ENCODE peak calls at places on chromosomes 3 and 15, in nine cellular contexts. B, G, U, W, O, E, C, V and F are unnamed samples.

GRCh38 chr3:86785381-86785780 is 205.6 kb downstream of the VGLL3 start:
- DNase-seq in B (no peak), G (no peak), U (peak), W (peak), O (no peak), E (no peak), C (no peak), V (no peak), F (peak)

GRCh38 chr15:74955017-74955416 is 1.6 kb downstream of the RPP25 start:
- DNase-seq in B (no peak), G (no peak), U (peak), W (no peak), O (no peak), E (no peak), C (no peak), V (no peak), F (no peak)

GRCh38 chr3:169501777-169502320 is 161.7 kb downstream of the MECOM start:
- DNase-seq in B (no peak), G (no peak), U (no peak), W (no peak), O (no peak), E (no peak), C (peak), V (no peak), F (no peak)

GRCh38 chr3:45952456-45952855 is 9.2 kb downstream of the CXCR6 start:
- DNase-seq in B (no peak), G (no peak), U (no peak), W (peak), O (no peak), E (no peak), C (no peak), V (no peak), F (no peak)

GRCh38 chr15:84807228-84807627 is 9.9 kb upstream of the ALPK3 start:
- DNase-seq in B (no peak), G (no peak), U (no peak), W (no peak), O (no peak), E (no peak), C (no peak), V (no peak), F (no peak)

GRCh38 chr3:27345493-27345892 is 23.7 kb downstream of the NEK10 start:
- DNase-seq in B (no peak), G (no peak), U (no peak), W (no peak), O (no peak), E (no peak), C (no peak), V (no peak), F (no peak)

GRCh38 chr3:12990781-12991480 is 82.3 kb downstream of the IQSEC1 start:
- DNase-seq in B (no peak), G (peak), U (peak), W (peak), O (peak), E (no peak), C (no peak), V (no peak), F (peak)

GRCh38 chr15:63381301-63382192 is at the start of gene CA12:
- DNase-seq in B (no peak), G (peak), U (peak), W (peak), O (peak), E (peak), C (peak), V (peak), F (peak)

GRCh38 chr3:56005196-56005805 is 463.0 kb downstream of the ERC2 start:
- DNase-seq in B (peak), G (no peak), U (no peak), W (no peak), O (peak), E (peak), C (no peak), V (no peak), F (peak)

GRCh38 chr3:66722675-66723074 is 221.9 kb upstream of the LRIG1 start:
- DNase-seq in B (no peak), G (peak), U (no peak), W (peak), O (no peak), E (no peak), C (peak), V (no peak), F (peak)

GRCh38 chr15:52448010-52448890 is 80.4 kb downstream of the MYO5A start:
- DNase-seq in B (no peak), G (no peak), U (no peak), W (no peak), O (no peak), E (no peak), C (no peak), V (no peak), F (no peak)

GRCh38 chr15:36601497-36601932 is 22.1 kb downstream of the CDIN1 start:
- DNase-seq in B (no peak), G (no peak), U (peak), W (peak), O (no peak), E (no peak), C (no peak), V (no peak), F (peak)

GRCh38 chr15:97902140-97902780 is 58.2 kb upstream of the ARRDC4 start:
- DNase-seq in B (peak), G (peak), U (no peak), W (peak), O (peak), E (no peak), C (no peak), V (no peak), F (no peak)

GRCh38 chr3:157360044-157360443 is 76.6 kb upstream of the PTX3 start:
- DNase-seq in B (no peak), G (no peak), U (no peak), W (peak), O (peak), E (no peak), C (peak), V (no peak), F (peak)

GRCh38 chr15:59825926-59826325 is 136.8 kb upstream of the BNIP2 start:
- DNase-seq in B (no peak), G (no peak), U (no peak), W (no peak), O (peak), E (no peak), C (no peak), V (no peak), F (no peak)

GRCh38 chr3:318903-319302 is 122.3 kb downstream of the CHL1 start:
- DNase-seq in B (no peak), G (no peak), U (no peak), W (no peak), O (no peak), E (no peak), C (no peak), V (no peak), F (no peak)

GRCh38 chr3:71754610-71755253 is 1.1 kb downstream of the GPR27 start:
- DNase-seq in B (no peak), G (peak), U (no peak), W (no peak), O (no peak), E (peak), C (no peak), V (peak), F (no peak)

GRCh38 chr15:23566070-23567050 is 886 bp downstream of the MKRN3 start:
- DNase-seq in B (no peak), G (no peak), U (no peak), W (no peak), O (no peak), E (no peak), C (peak), V (no peak), F (peak)

GRCh38 chr3:19948192-19948591 is 1.3 kb downstream of the RAB5A start:
- DNase-seq in B (no peak), G (no peak), U (no peak), W (no peak), O (no peak), E (no peak), C (no peak), V (no peak), F (no peak)

GRCh38 chr3:23999012-23999641 is 54.0 kb downstream of the NR1D2 start:
- DNase-seq in B (peak), G (peak), U (peak), W (peak), O (peak), E (peak), C (peak), V (peak), F (peak)

GRCh38 chr3:6717026-6717943 is 143.6 kb upstream of the GRM7 start:
- DNase-seq in B (peak), G (no peak), U (no peak), W (no peak), O (no peak), E (no peak), C (no peak), V (no peak), F (no peak)

GRCh38 chr3:83622526-83622925 is 1336.3 kb upstream of the CADM2 start:
- DNase-seq in B (no peak), G (no peak), U (no peak), W (no peak), O (no peak), E (no peak), C (no peak), V (no peak), F (no peak)

GRCh38 chr3:195117978-195118581 is 152.9 kb downstream of the XXYLT1 start:
- DNase-seq in B (no peak), G (peak), U (peak), W (no peak), O (peak), E (peak), C (peak), V (no peak), F (peak)

GRCh38 chr15:32873292-32874114 is 155.7 kb downstream of the GREM1 start:
- DNase-seq in B (no peak), G (peak), U (peak), W (peak), O (no peak), E (no peak), C (no peak), V (no peak), F (peak)

GRCh38 chr3:125310623-125311076 is 64.5 kb downstream of the ZNF148 start:
- DNase-seq in B (peak), G (peak), U (no peak), W (no peak), O (no peak), E (no peak), C (no peak), V (no peak), F (no peak)

GRCh38 chr3:152581941-152582340 is 253.0 kb upstream of the P2RY1 start:
- DNase-seq in B (no peak), G (no peak), U (no peak), W (no peak), O (no peak), E (no peak), C (peak), V (no peak), F (no peak)

GRCh38 chr15:66789029-66790025 is 87.3 kb downstream of the SMAD6 start:
- DNase-seq in B (no peak), G (peak), U (peak), W (peak), O (no peak), E (peak), C (peak), V (peak), F (peak)

GRCh38 chr3:64454179-64454578 is 228.9 kb upstream of the PRICKLE2 start:
- DNase-seq in B (no peak), G (peak), U (peak), W (peak), O (no peak), E (no peak), C (no peak), V (no peak), F (peak)

GRCh38 chr15:67550522-67550921 is 8.0 kb downstream of the MAP2K5 start:
- DNase-seq in B (no peak), G (peak), U (no peak), W (peak), O (no peak), E (no peak), C (no peak), V (no peak), F (peak)

GRCh38 chr3:185582236-185582635 is 3.9 kb upstream of the SENP2 start:
- DNase-seq in B (no peak), G (peak), U (no peak), W (no peak), O (no peak), E (peak), C (no peak), V (peak), F (no peak)

GRCh38 chr3:27340524-27340923 is 28.7 kb downstream of the NEK10 start:
- DNase-seq in B (peak), G (no peak), U (no peak), W (no peak), O (no peak), E (no peak), C (no peak), V (no peak), F (no peak)

GRCh38 chr3:23767546-23767945 is 38.2 kb upstream of the UBE2E1 start:
- DNase-seq in B (no peak), G (no peak), U (no peak), W (no peak), O (no peak), E (no peak), C (no peak), V (no peak), F (no peak)

GRCh38 chr3:45473841-45474240 is 85.5 kb downstream of the LARS2 start:
- DNase-seq in B (no peak), G (no peak), U (no peak), W (peak), O (no peak), E (no peak), C (no peak), V (no peak), F (peak)

DNA sequence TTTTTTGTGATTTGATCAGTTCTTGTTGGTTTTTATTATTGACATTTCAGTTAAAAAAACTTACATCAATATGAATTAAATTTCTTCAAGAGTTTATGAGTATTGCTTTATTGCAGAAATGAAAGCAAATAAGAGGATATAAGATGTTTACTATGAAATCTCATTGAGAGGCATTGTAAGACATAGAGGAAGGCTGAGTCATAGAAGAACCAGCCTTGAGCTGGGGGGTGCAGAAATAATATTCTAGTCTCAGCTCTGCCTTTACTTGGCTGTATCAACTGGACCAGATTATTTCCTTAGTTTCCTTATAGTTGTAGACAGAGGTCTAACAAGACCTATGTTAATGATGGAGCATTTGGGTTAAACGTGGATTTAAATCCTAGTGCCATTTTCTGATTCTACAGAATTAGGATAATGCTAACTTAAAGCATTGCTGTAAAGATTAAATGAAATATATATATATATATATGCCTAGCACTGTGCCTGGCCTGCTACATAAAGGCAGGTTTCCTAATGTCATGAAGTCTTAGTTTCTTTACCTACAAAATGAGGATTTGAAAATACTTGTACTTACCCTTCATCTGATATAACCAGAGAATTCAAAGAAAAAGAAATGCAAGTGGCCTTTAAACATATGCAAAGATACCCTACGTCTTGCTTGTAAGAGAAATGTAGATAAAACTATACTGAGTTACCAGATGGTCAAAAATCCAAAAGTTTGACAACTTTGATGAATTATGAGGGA is 7.3 kb downstream of the FAM98B start:
- DNase-seq in B (no peak), G (no peak), U (no peak), W (peak), O (no peak), E (no peak), C (peak), V (no peak), F (peak)
- H3K4me2 ChIP-seq in B (no peak), G (no peak), U (no peak), W (peak), O (no peak), E (no peak), C (peak), V (no peak), F (peak)

GRCh38 chr15:53527996-53528395 is 231.5 kb downstream of the WDR72 start:
- DNase-seq in B (no peak), G (peak), U (no peak), W (no peak), O (no peak), E (no peak), C (no peak), V (no peak), F (no peak)

GRCh38 chr15:53520867-53521525 is 238.5 kb downstream of the WDR72 start:
- DNase-seq in B (no peak), G (peak), U (no peak), W (no peak), O (peak), E (no peak), C (no peak), V (no peak), F (no peak)

GRCh38 chr15:53525894-53526293 is 233.6 kb downstream of the WDR72 start:
- DNase-seq in B (no peak), G (no peak), U (no peak), W (no peak), O (peak), E (no peak), C (no peak), V (no peak), F (no peak)

DNA sequence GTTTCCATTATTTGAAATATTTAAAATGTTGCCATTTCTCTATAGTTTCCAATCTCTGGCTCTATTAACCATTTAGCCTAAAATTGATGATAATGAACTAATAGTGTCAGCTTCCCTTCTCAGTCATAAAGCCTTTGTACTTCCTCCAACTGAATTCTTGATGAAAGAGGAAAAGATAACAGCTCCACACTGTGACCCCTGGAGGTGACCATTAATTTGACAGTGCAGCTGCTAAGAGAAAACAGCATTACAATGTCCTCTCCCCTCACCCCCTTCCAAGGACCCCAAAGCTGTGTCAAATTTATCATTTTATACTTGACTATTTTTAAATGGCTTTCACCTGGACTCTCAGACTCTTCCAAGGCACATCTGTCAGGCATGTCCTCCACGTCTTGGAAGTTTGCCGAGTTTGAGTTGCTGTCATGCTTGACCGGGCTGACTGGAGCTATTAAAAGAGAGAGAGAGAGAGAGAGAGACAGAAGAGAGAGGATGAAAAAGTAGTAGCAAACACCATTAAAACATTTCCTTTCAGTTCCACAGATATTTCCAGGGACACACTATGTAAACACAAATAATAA is 236.5 kb downstream of the WDR72 start:
- DNase-seq in B (no peak), G (peak), U (no peak), W (no peak), O (peak), E (no peak), C (no peak), V (no peak), F (no peak)
- H3K4me2 ChIP-seq in B (no peak), G (no peak), U (no peak), W (no peak), O (no peak), E (no peak), C (no peak), V (no peak), F (no peak)

GRCh38 chr15:58597943-58598828 is 151.3 kb downstream of the ADAM10 start:
- DNase-seq in B (no peak), G (peak), U (no peak), W (no peak), O (no peak), E (peak), C (no peak), V (peak), F (no peak)

GRCh38 chr15:58593870-58594269 is 155.6 kb downstream of the ADAM10 start:
- DNase-seq in B (peak), G (no peak), U (no peak), W (no peak), O (no peak), E (no peak), C (no peak), V (no peak), F (no peak)

GRCh38 chr15:58598829-58599210 is 150.7 kb downstream of the ADAM10 start:
- DNase-seq in B (no peak), G (no peak), U (no peak), W (no peak), O (no peak), E (no peak), C (no peak), V (no peak), F (no peak)

GRCh38 chr15:58595516-58596238 is 153.8 kb downstream of the ADAM10 start:
- DNase-seq in B (no peak), G (no peak), U (no peak), W (no peak), O (no peak), E (no peak), C (no peak), V (no peak), F (no peak)

DNA sequence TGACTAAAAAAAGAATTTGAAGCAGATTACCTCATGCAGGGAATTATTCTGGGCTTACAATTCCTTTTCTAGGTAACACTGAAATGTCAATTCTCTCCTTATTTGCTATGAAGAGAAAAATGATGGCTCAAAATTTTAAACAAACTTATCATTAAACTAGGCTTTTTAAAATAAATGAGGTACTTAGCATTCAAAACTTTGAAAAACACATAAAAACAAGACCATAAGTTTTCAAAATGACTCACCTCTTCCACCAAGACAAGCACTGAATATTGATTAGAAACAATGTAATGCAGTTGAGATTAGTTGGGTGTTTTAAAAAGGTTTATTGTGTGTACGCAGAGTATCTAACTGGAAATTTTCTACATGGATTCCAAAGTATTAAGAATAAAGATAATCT is 154.6 kb downstream of the ADAM10 start:
- DNase-seq in B (no peak), G (no peak), U (no peak), W (no peak), O (no peak), E (no peak), C (no peak), V (no peak), F (no peak)
- H3K4me2 ChIP-seq in B (no peak), G (no peak), U (no peak), W (no peak), O (no peak), E (no peak), C (no peak), V (no peak), F (no peak)

GRCh38 chr15:31216210-31216911 is 110.3 kb upstream of the KLF13 start:
- DNase-seq in B (peak), G (peak), U (peak), W (peak), O (peak), E (peak), C (no peak), V (peak), F (peak)

GRCh38 chr15:31215490-31216209 is 111.0 kb upstream of the KLF13 start:
- DNase-seq in B (peak), G (peak), U (peak), W (peak), O (peak), E (peak), C (peak), V (peak), F (peak)

GRCh38 chr15:31212956-31213694 is 111.6 kb upstream of the TRPM1 start:
- DNase-seq in B (no peak), G (no peak), U (no peak), W (no peak), O (no peak), E (no peak), C (no peak), V (no peak), F (no peak)

GRCh38 chr15:31214158-31214863 is 112.3 kb upstream of the KLF13 start:
- DNase-seq in B (no peak), G (no peak), U (no peak), W (no peak), O (no peak), E (no peak), C (no peak), V (no peak), F (no peak)

GRCh38 chr15:31214864-31215489 is 111.7 kb upstream of the KLF13 start:
- DNase-seq in B (no peak), G (no peak), U (peak), W (peak), O (peak), E (no peak), C (no peak), V (no peak), F (no peak)
- H3K4me2 ChIP-seq in B (peak), G (no peak), U (peak), W (no peak), O (peak), E (peak), C (no peak), V (peak), F (no peak)